ENCODE peak calls at places on chromosome 1, in four cellular contexts. V is GM12878, U is SK-N-SH, X is HepG2. C is an unnamed sample.

GRCh38 chr1:95396557-95396956 is 162.5 kb downstream of the RWDD3 start:
- DNase-seq in V (no peak), U (peak), X (no peak), C (no peak)

GRCh38 chr1:177238967-177239366 is 68.2 kb downstream of the BRINP2 start:
- DNase-seq in X (no peak), V (no peak), U (no peak), C (no peak)

GRCh38 chr1:15296602-15297321 is 49.7 kb downstream of the FHAD1 start:
- DNase-seq in X (no peak), V (no peak), U (no peak), C (no peak)

GRCh38 chr1:27664291-27664690 is 7.7 kb downstream of the IFI6 start:
- DNase-seq in V (no peak), X (no peak), U (no peak), C (no peak)

GRCh38 chr1:172141351-172142000 is 279.0 kb upstream of the C1orf105 start:
- DNase-seq in V (no peak), U (no peak), X (no peak), C (no peak)

GRCh38 chr1:201655243-201655642 is 116.3 kb downstream of the NAV1 start:
- DNase-seq in V (no peak), X (no peak), U (peak), C (no peak)

GRCh38 chr1:20551945-20552727 is at the start of gene FAM43B:
- DNase-seq in X (peak), V (no peak), U (peak), C (peak)

GRCh38 chr1:26772687-26773086 is 15.1 kb upstream of the PIGV start:
- DNase-seq in X (no peak), V (no peak), U (no peak), C (peak)

GRCh38 chr1:3530931-3531818 is 76.7 kb downstream of the ARHGEF16 start:
- DNase-seq in V (no peak), X (peak), U (peak), C (peak)

GRCh38 chr1:67830226-67830625 is 3.0 kb downstream of the GNG12 start:
- DNase-seq in X (no peak), U (no peak), V (no peak), C (no peak)

GRCh38 chr1:53196485-53197271 is at the start of gene CPT2:
- DNase-seq in X (peak), U (peak), V (peak), C (peak)

GRCh38 chr1:53197301-53198205 is 929 bp downstream of the CPT2 start:
- DNase-seq in X (no peak), U (peak), V (no peak), C (no peak)

GRCh38 chr1:53195211-53195909 is 1.3 kb upstream of the CPT2 start:
- DNase-seq in X (no peak), U (no peak), V (no peak), C (no peak)

GRCh38 chr1:53195913-53196484 is 625 bp upstream of the CPT2 start:
- DNase-seq in X (peak), V (no peak), U (no peak), C (no peak)

DNA sequence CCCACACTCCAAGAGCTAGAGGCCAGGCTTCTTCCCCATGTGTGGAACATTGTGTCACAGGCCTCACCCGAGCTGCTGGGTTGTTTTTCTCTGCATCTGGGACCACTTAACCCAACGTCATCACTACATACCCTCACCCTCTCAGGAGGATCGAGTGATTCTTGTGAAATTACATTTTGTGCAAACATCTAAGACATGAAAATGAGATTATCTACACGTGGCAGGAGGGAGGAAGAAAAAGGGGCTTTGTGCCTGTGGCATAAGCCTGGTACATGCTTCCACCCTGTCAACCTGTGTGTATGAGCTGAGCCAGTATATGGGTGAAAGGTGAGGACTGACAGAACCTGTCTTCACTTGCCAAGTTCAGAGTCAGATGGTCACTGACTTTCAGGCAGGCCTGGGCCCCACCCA is 1.6 kb downstream of the CPT2 start:
- DNase-seq in X (no peak), U (no peak), V (no peak), C (no peak)
- H3K4me3 ChIP-seq in X (peak), U (no peak), V (peak), C (no peak)

DNA sequence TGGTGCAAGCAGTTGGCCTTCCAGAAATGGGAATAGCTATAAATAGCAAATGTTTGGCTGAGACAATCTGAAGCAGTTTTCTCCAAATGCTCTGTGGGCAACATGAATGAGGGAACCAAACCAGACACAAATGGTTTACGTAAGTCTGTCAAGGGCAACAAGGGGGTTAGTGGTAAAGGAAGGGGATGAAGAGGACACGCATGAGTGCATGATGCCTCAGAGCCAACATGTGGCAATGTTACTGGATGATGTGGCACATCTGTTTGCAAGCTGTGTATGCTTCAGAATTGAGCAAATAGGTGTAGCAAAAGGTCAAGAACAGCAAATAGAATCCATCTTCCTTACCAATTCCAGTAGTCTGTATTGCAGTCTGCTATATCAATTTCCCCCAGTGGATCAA is 76.3 kb upstream of the LMO4 start:
- DNase-seq in U (no peak), V (no peak), X (no peak), C (no peak)
- TF ChIP-seq PBX3 in U (no peak), V (no peak), X (no peak), C (no peak)

GRCh38 chr1:221868894-221869293 is 127.0 kb upstream of the DUSP10 start:
- DNase-seq in U (no peak), X (no peak), V (no peak), C (peak)
- TF ChIP-seq MAX in U (no peak), X (no peak), V (no peak), C (peak)

DNA sequence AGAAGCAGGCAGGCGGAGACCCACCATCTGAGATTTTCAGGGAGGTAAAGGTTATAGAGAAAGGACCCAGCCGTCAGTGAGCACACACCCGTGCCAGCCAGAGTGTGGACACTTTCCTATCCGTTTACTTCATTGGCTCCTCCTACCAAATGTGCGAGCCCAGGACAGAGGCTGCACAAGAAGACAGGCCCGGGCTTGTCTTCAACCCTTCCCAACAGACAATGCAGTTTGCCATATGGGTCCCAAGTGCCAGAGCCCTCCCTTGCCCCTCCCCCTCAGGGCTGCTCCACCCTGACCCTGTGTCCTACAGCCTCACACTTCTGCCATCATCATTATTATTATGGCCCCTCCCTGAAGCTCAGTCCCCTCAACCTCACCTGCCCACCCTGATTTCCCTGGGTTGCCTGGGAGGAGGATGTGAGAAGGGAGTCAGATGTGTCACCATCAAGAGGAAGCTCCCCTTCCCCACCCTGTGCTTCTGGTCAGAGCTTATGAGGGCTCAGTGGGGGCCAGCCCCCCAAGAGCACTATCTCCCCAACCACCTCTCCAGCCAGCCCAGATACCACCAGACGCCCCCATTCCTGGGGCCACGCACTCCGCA is 9.4 kb downstream of the LAPTM5 start:
- DNase-seq in X (no peak), U (no peak), V (no peak), C (no peak)
- H3K4me3 ChIP-seq in X (no peak), U (no peak), V (peak), C (no peak)

GRCh38 chr1:226980565-226981385 is 40.7 kb downstream of the COQ8A start:
- DNase-seq in U (peak), V (no peak), X (no peak), C (no peak)
- TF ChIP-seq PBX3 in U (no peak), V (no peak), X (no peak), C (no peak)

GRCh38 chr1:230113605-230114241 is 46.7 kb downstream of the GALNT2 start:
- DNase-seq in U (no peak), X (no peak), V (no peak), C (peak)
- TF ChIP-seq MAX in U (peak), X (no peak), V (no peak), C (peak)

C was measured in A549.